ENCODE peak calls at places on chromosomes 6 and 20, in eight cellular contexts. One of them, this sample, is unnamed.

GRCh38 chr20:35269055-35269781 is 8.7 kb downstream of the MMP24OS start:
- DNase-seq in heart right ventricle: peak
- DNase-seq in CD4-positive, alpha-beta T cell: peak
- DNase-seq in HL-60: no peak
- DNase-seq in heart left ventricle: peak
- DNase-seq in progenitor cell of endocrine pancreas: peak
- DNase-seq in right lobe of liver: no peak
- DNase-seq in choroid plexus epithelial cell: peak
- DNase-seq in this sample: no peak

GRCh38 chr6:118283759-118284158 is 264.3 kb upstream of the PLN start:
- DNase-seq in heart left ventricle: peak
- DNase-seq in progenitor cell of endocrine pancreas: peak
- DNase-seq in choroid plexus epithelial cell: peak
- DNase-seq in right lobe of liver: no peak
- DNase-seq in CD4-positive, alpha-beta T cell: peak
- DNase-seq in heart right ventricle: no peak
- DNase-seq in HL-60: no peak
- DNase-seq in this sample: peak

GRCh38 chr6:52115145-52115741 is 27.8 kb upstream of the PKHD1 start:
- DNase-seq in heart left ventricle: no peak
- DNase-seq in CD4-positive, alpha-beta T cell: no peak
- DNase-seq in progenitor cell of endocrine pancreas: no peak
- DNase-seq in right lobe of liver: no peak
- DNase-seq in heart right ventricle: no peak
- DNase-seq in choroid plexus epithelial cell: no peak
- DNase-seq in HL-60: no peak
- DNase-seq in this sample: no peak

GRCh38 chr20:58880994-58881752 is 28.7 kb downstream of the GNAS start:
- DNase-seq in heart left ventricle: no peak
- DNase-seq in heart right ventricle: no peak
- DNase-seq in choroid plexus epithelial cell: no peak
- DNase-seq in progenitor cell of endocrine pancreas: no peak
- DNase-seq in HL-60: no peak
- DNase-seq in CD4-positive, alpha-beta T cell: no peak
- DNase-seq in right lobe of liver: no peak
- DNase-seq in this sample: no peak

GRCh38 chr20:1331801-1332453 is 3.0 kb upstream of the SDCBP2 start:
- DNase-seq in CD4-positive, alpha-beta T cell: no peak
- DNase-seq in heart right ventricle: no peak
- DNase-seq in choroid plexus epithelial cell: no peak
- DNase-seq in right lobe of liver: no peak
- DNase-seq in HL-60: no peak
- DNase-seq in heart left ventricle: no peak
- DNase-seq in progenitor cell of endocrine pancreas: no peak
- DNase-seq in this sample: no peak

GRCh38 chr20:54622338-54623280 is 147.2 kb downstream of the DOK5 start:
- DNase-seq in progenitor cell of endocrine pancreas: no peak
- DNase-seq in heart right ventricle: no peak
- DNase-seq in HL-60: no peak
- DNase-seq in heart left ventricle: peak
- DNase-seq in right lobe of liver: no peak
- DNase-seq in CD4-positive, alpha-beta T cell: no peak
- DNase-seq in choroid plexus epithelial cell: no peak
- DNase-seq in this sample: no peak

GRCh38 chr6:109840034-109840433 is 138.1 kb upstream of the GPR6 start:
- DNase-seq in heart left ventricle: no peak
- DNase-seq in CD4-positive, alpha-beta T cell: no peak
- DNase-seq in progenitor cell of endocrine pancreas: no peak
- DNase-seq in HL-60: no peak
- DNase-seq in heart right ventricle: no peak
- DNase-seq in choroid plexus epithelial cell: no peak
- DNase-seq in right lobe of liver: no peak
- DNase-seq in this sample: no peak

GRCh38 chr6:5943591-5943990 is 63.1 kb downstream of the NRN1 start:
- DNase-seq in heart left ventricle: no peak
- DNase-seq in heart right ventricle: no peak
- DNase-seq in HL-60: no peak
- DNase-seq in choroid plexus epithelial cell: no peak
- DNase-seq in right lobe of liver: no peak
- DNase-seq in CD4-positive, alpha-beta T cell: no peak
- DNase-seq in progenitor cell of endocrine pancreas: no peak
- DNase-seq in this sample: no peak

GRCh38 chr6:150932976-150933375 is 67.5 kb downstream of the MTHFD1L start:
- DNase-seq in progenitor cell of endocrine pancreas: no peak
- DNase-seq in HL-60: no peak
- DNase-seq in right lobe of liver: no peak
- DNase-seq in heart right ventricle: no peak
- DNase-seq in choroid plexus epithelial cell: no peak
- DNase-seq in CD4-positive, alpha-beta T cell: no peak
- DNase-seq in heart left ventricle: no peak
- DNase-seq in this sample: peak

GRCh38 chr6:156437084-156437879 is 339.9 kb upstream of the ARID1B start:
- DNase-seq in progenitor cell of endocrine pancreas: no peak
- DNase-seq in heart left ventricle: no peak
- DNase-seq in heart right ventricle: no peak
- DNase-seq in CD4-positive, alpha-beta T cell: no peak
- DNase-seq in HL-60: no peak
- DNase-seq in choroid plexus epithelial cell: no peak
- DNase-seq in right lobe of liver: no peak
- DNase-seq in this sample: no peak

GRCh38 chr6:159762681-159763293 is 942 bp downstream of the ACAT2 start:
- DNase-seq in right lobe of liver: peak
- DNase-seq in choroid plexus epithelial cell: peak
- DNase-seq in CD4-positive, alpha-beta T cell: no peak
- DNase-seq in progenitor cell of endocrine pancreas: no peak
- DNase-seq in heart right ventricle: peak
- DNase-seq in heart left ventricle: peak
- DNase-seq in HL-60: no peak
- DNase-seq in this sample: no peak

GRCh38 chr6:139546117-139546495 is 171.7 kb upstream of the CITED2 start:
- DNase-seq in choroid plexus epithelial cell: no peak
- DNase-seq in progenitor cell of endocrine pancreas: no peak
- DNase-seq in right lobe of liver: no peak
- DNase-seq in heart right ventricle: no peak
- DNase-seq in heart left ventricle: no peak
- DNase-seq in HL-60: no peak
- DNase-seq in CD4-positive, alpha-beta T cell: no peak
- DNase-seq in this sample: no peak

GRCh38 chr6:89032599-89032998 is 48.0 kb upstream of the PNRC1 start:
- DNase-seq in heart left ventricle: no peak
- DNase-seq in heart right ventricle: no peak
- DNase-seq in progenitor cell of endocrine pancreas: no peak
- DNase-seq in choroid plexus epithelial cell: no peak
- DNase-seq in HL-60: no peak
- DNase-seq in right lobe of liver: no peak
- DNase-seq in CD4-positive, alpha-beta T cell: no peak
- DNase-seq in this sample: no peak
- TF ChIP-seq CTCF in heart left ventricle: peak
- TF ChIP-seq CTCF in heart right ventricle: peak
- TF ChIP-seq CTCF in progenitor cell of endocrine pancreas: no peak
- TF ChIP-seq CTCF in choroid plexus epithelial cell: no peak
- TF ChIP-seq CTCF in HL-60: no peak
- TF ChIP-seq CTCF in right lobe of liver: no peak
- TF ChIP-seq CTCF in CD4-positive, alpha-beta T cell: no peak
- TF ChIP-seq CTCF in this sample: no peak

DNA sequence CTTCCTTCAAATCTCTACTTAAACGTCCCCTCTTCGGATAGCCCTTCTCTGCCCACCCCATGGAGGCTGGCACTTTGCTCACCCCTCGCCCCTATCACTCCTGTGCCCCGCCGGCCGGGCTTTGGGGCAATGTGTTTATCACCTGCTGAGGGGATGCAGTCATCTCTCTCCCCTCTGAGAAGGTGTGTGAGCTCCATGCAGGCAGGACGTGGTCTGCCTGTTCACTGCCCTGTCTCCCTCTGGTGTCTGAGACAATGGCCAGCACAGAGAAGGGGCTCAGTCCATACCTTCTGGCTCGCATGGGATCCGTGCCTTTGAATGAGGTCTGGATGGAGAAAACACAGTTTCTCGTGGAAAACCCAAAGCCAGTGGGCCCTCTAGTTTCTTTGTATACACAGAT is 67.6 kb downstream of the GFOD1 start:
- DNase-seq in HL-60: no peak
- DNase-seq in heart left ventricle: no peak
- DNase-seq in CD4-positive, alpha-beta T cell: no peak
- DNase-seq in heart right ventricle: no peak
- DNase-seq in progenitor cell of endocrine pancreas: no peak
- DNase-seq in choroid plexus epithelial cell: no peak
- DNase-seq in right lobe of liver: no peak
- DNase-seq in this sample: no peak
- TF ChIP-seq CTCF in HL-60: no peak
- TF ChIP-seq CTCF in heart left ventricle: no peak
- TF ChIP-seq CTCF in CD4-positive, alpha-beta T cell: no peak
- TF ChIP-seq CTCF in heart right ventricle: no peak
- TF ChIP-seq CTCF in progenitor cell of endocrine pancreas: no peak
- TF ChIP-seq CTCF in choroid plexus epithelial cell: no peak
- TF ChIP-seq CTCF in right lobe of liver: no peak
- TF ChIP-seq CTCF in this sample: no peak

GRCh38 chr6:137846274-137846673 is 20.8 kb upstream of the TNFAIP3 start:
- DNase-seq in choroid plexus epithelial cell: no peak
- DNase-seq in progenitor cell of endocrine pancreas: no peak
- DNase-seq in heart left ventricle: no peak
- DNase-seq in right lobe of liver: no peak
- DNase-seq in HL-60: no peak
- DNase-seq in heart right ventricle: no peak
- DNase-seq in CD4-positive, alpha-beta T cell: no peak
- DNase-seq in this sample: no peak

GRCh38 chr6:137847748-137848147 is 19.3 kb upstream of the TNFAIP3 start:
- DNase-seq in right lobe of liver: no peak
- DNase-seq in progenitor cell of endocrine pancreas: no peak
- DNase-seq in CD4-positive, alpha-beta T cell: no peak
- DNase-seq in choroid plexus epithelial cell: no peak
- DNase-seq in HL-60: no peak
- DNase-seq in heart left ventricle: no peak
- DNase-seq in heart right ventricle: no peak
- DNase-seq in this sample: no peak

GRCh38 chr6:137846772-137847313 is 20.2 kb upstream of the TNFAIP3 start:
- DNase-seq in choroid plexus epithelial cell: no peak
- DNase-seq in progenitor cell of endocrine pancreas: no peak
- DNase-seq in heart left ventricle: peak
- DNase-seq in HL-60: peak
- DNase-seq in CD4-positive, alpha-beta T cell: no peak
- DNase-seq in heart right ventricle: peak
- DNase-seq in right lobe of liver: peak
- DNase-seq in this sample: no peak

GRCh38 chr6:137843206-137843605 is 23.9 kb upstream of the TNFAIP3 start:
- DNase-seq in progenitor cell of endocrine pancreas: no peak
- DNase-seq in HL-60: no peak
- DNase-seq in heart left ventricle: no peak
- DNase-seq in CD4-positive, alpha-beta T cell: no peak
- DNase-seq in heart right ventricle: no peak
- DNase-seq in right lobe of liver: no peak
- DNase-seq in choroid plexus epithelial cell: no peak
- DNase-seq in this sample: no peak

DNA sequence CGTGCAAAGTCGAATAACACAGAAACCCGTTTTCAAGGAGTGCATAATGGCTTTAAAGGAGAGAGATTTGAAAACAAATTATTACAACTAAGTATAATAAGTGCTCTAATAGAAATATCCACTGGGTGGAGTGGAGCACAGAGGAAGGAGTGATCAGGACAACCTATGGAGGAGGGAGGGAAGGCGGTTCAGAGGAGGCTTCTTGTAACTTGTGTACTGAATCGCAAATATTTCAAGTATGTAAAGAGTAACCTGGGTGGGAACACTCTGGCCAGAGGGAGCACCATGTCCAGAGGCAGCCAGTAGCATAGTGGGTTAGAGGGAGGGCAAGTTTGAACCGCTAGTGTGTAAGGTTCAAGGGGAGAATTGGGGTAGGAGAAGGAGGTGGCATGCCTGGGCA is 21.6 kb upstream of the TNFAIP3 start:
- DNase-seq in HL-60: no peak
- DNase-seq in choroid plexus epithelial cell: peak
- DNase-seq in progenitor cell of endocrine pancreas: no peak
- DNase-seq in right lobe of liver: no peak
- DNase-seq in heart left ventricle: no peak
- DNase-seq in CD4-positive, alpha-beta T cell: no peak
- DNase-seq in heart right ventricle: no peak
- DNase-seq in this sample: no peak
- TF ChIP-seq CTCF in HL-60: no peak
- TF ChIP-seq CTCF in choroid plexus epithelial cell: peak
- TF ChIP-seq CTCF in progenitor cell of endocrine pancreas: no peak
- TF ChIP-seq CTCF in right lobe of liver: peak
- TF ChIP-seq CTCF in heart left ventricle: no peak
- TF ChIP-seq CTCF in CD4-positive, alpha-beta T cell: no peak
- TF ChIP-seq CTCF in heart right ventricle: no peak
- TF ChIP-seq CTCF in this sample: no peak

GRCh38 chr6:69801711-69802110 is 4.9 kb upstream of the LMBRD1 start:
- DNase-seq in right lobe of liver: no peak
- DNase-seq in HL-60: no peak
- DNase-seq in heart left ventricle: no peak
- DNase-seq in CD4-positive, alpha-beta T cell: no peak
- DNase-seq in choroid plexus epithelial cell: no peak
- DNase-seq in heart right ventricle: no peak
- DNase-seq in progenitor cell of endocrine pancreas: no peak
- DNase-seq in this sample: no peak
- TF ChIP-seq CTCF in right lobe of liver: no peak
- TF ChIP-seq CTCF in HL-60: no peak
- TF ChIP-seq CTCF in heart left ventricle: no peak
- TF ChIP-seq CTCF in CD4-positive, alpha-beta T cell: no peak
- TF ChIP-seq CTCF in choroid plexus epithelial cell: no peak
- TF ChIP-seq CTCF in heart right ventricle: no peak
- TF ChIP-seq CTCF in progenitor cell of endocrine pancreas: no peak
- TF ChIP-seq CTCF in this sample: no peak

DNA sequence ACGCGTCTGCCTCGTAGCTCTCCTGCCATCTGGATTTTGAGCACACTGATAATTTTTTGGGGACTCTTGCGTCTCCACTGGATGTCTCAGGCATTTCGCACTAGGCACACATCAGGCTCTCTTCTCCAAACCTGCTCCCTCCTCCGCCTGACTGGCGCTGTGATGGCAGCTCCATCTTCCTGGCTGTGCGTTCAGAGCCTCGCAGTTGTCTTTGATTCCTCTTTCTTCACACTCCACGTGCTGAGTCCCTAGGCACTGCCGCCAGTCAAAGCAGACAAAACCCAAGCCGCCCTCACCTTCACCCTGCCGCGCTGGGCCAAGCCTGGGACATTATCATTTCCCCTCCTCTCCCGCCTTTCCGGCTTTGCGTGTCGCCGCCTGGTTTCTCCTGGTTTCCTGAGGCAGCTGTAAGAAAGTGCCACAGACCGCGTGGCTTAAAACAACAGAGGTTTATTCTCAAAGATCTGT is 778 bp downstream of the PSMG4 start:
- DNase-seq in progenitor cell of endocrine pancreas: no peak
- DNase-seq in right lobe of liver: peak
- DNase-seq in heart right ventricle: peak
- DNase-seq in CD4-positive, alpha-beta T cell: peak
- DNase-seq in HL-60: no peak
- DNase-seq in heart left ventricle: no peak
- DNase-seq in choroid plexus epithelial cell: peak
- DNase-seq in this sample: no peak
- TF ChIP-seq CTCF in progenitor cell of endocrine pancreas: no peak
- TF ChIP-seq CTCF in right lobe of liver: no peak
- TF ChIP-seq CTCF in heart right ventricle: no peak
- TF ChIP-seq CTCF in CD4-positive, alpha-beta T cell: no peak
- TF ChIP-seq CTCF in HL-60: no peak
- TF ChIP-seq CTCF in heart left ventricle: no peak
- TF ChIP-seq CTCF in choroid plexus epithelial cell: peak
- TF ChIP-seq CTCF in this sample: no peak